ENCODE peak calls at places on chromosomes 2 and 18, in six cellular contexts. D is kidney, X is RWPE1, S is right lobe of liver, T is small intestine, B is transverse colon. A is an unnamed sample.
A peak's percentile ranks its signal among the peaks of the same experiment; 100 is the strongest.

GRCh38 chr2:218607436-218608115 is at the start of gene PLCD4:
- DNase-seq in D (no peak), X (peak; percentile 82), S (peak; percentile 28), T (no peak), B (peak; percentile 11), A (peak; percentile 21)

GRCh38 chr2:20221939-20222768 is 2.8 kb downstream of the SDC1 start:
- DNase-seq in D (peak; percentile 15), X (no peak), S (no peak), T (no peak), B (no peak), A (no peak)

GRCh38 chr2:169082995-169083394 is 13.6 kb downstream of the DHRS9 start:
- DNase-seq in D (no peak), X (no peak), S (no peak), T (no peak), B (no peak), A (no peak)

GRCh38 chr2:104863229-104863584 is 9.3 kb downstream of the POU3F3 start:
- DNase-seq in D (no peak), X (no peak), S (no peak), T (no peak), B (no peak), A (no peak)

GRCh38 chr2:181421131-181421458 is 36.1 kb upstream of the ITGA4 start:
- DNase-seq in D (no peak), X (no peak), S (no peak), T (no peak), B (no peak), A (no peak)

GRCh38 chr2:162795312-162795711 is 43.3 kb downstream of the KCNH7 start:
- DNase-seq in D (no peak), X (no peak), S (peak; percentile 46), T (peak; percentile 30), B (peak; percentile 8), A (no peak)

GRCh38 chr2:120237491-120237902 is 14.3 kb upstream of the TMEM185B start:
- DNase-seq in D (peak; percentile 63), X (peak; percentile 63), S (no peak), T (no peak), B (peak; percentile 35), A (peak; percentile 52)

GRCh38 chr2:182822733-182823132 is 43.7 kb downstream of the FRZB start:
- DNase-seq in D (no peak), X (no peak), S (no peak), T (no peak), B (no peak), A (no peak)

GRCh38 chr2:113240915-113241911 is 37.5 kb downstream of the PAX8 start:
- DNase-seq in D (peak; percentile 95), X (peak; percentile 99), S (no peak), T (peak; percentile 58), B (peak; percentile 52), A (no peak)

GRCh38 chr2:46335966-46336436 is 38.8 kb downstream of the EPAS1 start:
- DNase-seq in D (no peak), X (no peak), S (no peak), T (peak; percentile 91), B (peak; percentile 63), A (peak; percentile 75)

GRCh38 chr18:74840492-74841167 is 243.0 kb downstream of the ZNF407 start:
- DNase-seq in D (no peak), X (peak; percentile 22), S (no peak), T (peak; percentile 11), B (no peak), A (no peak)

GRCh38 chr2:215619022-215619958 is 183.4 kb upstream of the FN1 start:
- DNase-seq in D (no peak), X (no peak), S (no peak), T (no peak), B (no peak), A (no peak)

GRCh38 chr2:160674076-160674630 is 180.5 kb upstream of the RBMS1 start:
- DNase-seq in D (no peak), X (no peak), S (no peak), T (no peak), B (no peak), A (no peak)

GRCh38 chr2:240033330-240033678 is 3.1 kb upstream of the OR6B2 start:
- DNase-seq in D (no peak), X (no peak), S (no peak), T (no peak), B (no peak), A (no peak)

GRCh38 chr2:55155764-55156221 is 76.3 kb downstream of the CLHC1 start:
- DNase-seq in D (no peak), X (no peak), S (no peak), T (no peak), B (no peak), A (no peak)

GRCh38 chr2:160437273-160437672 is 56.3 kb downstream of the RBMS1 start:
- DNase-seq in D (no peak), X (no peak), S (no peak), T (no peak), B (no peak), A (no peak)

GRCh38 chr2:170656669-170657068 is 58.5 kb upstream of the SP5 start:
- DNase-seq in D (no peak), X (no peak), S (no peak), T (peak; percentile 5), B (no peak), A (no peak)

GRCh38 chr18:29594494-29594893 is 1417.6 kb upstream of the CDH2 start:
- DNase-seq in D (no peak), X (no peak), S (no peak), T (no peak), B (no peak), A (no peak)

GRCh38 chr2:3256157-3256556 is 121.5 kb downstream of the EIPR1 start:
- DNase-seq in D (no peak), X (no peak), S (no peak), T (no peak), B (no peak), A (no peak)

GRCh38 chr2:75476778-75477177 is 84.0 kb downstream of the EVA1A start:
- DNase-seq in D (no peak), X (no peak), S (no peak), T (no peak), B (no peak), A (no peak)

GRCh38 chr2:65024149-65024829 is 31.9 kb upstream of the CEP68 start:
- DNase-seq in D (no peak), X (peak; percentile 39), S (no peak), T (no peak), B (no peak), A (no peak)

GRCh38 chr2:15579641-15580040 is 12.0 kb upstream of the DDX1 start:
- DNase-seq in D (no peak), X (no peak), S (no peak), T (no peak), B (no peak), A (no peak)

GRCh38 chr2:71940695-71941094 is 207.0 kb downstream of the CYP26B1 start:
- DNase-seq in D (no peak), X (no peak), S (peak; percentile 86), T (peak; percentile 84), B (peak; percentile 30), A (peak; percentile 35)

GRCh38 chr2:71944183-71944550 is 203.5 kb downstream of the CYP26B1 start:
- DNase-seq in D (no peak), X (no peak), S (no peak), T (no peak), B (no peak), A (no peak)

GRCh38 chr2:71945133-71945959 is 202.3 kb downstream of the CYP26B1 start:
- DNase-seq in D (no peak), X (no peak), S (no peak), T (no peak), B (no peak), A (no peak)

GRCh38 chr2:71941731-71942575 is 205.7 kb downstream of the CYP26B1 start:
- DNase-seq in D (no peak), X (no peak), S (no peak), T (no peak), B (no peak), A (no peak)

GRCh38 chr2:71943238-71944182 is 204.2 kb downstream of the CYP26B1 start:
- DNase-seq in D (peak; percentile 88), X (no peak), S (no peak), T (no peak), B (no peak), A (no peak)
- H3K27ac ChIP-seq in D (no peak overlapping the region), X (no peak overlapping the region), S (no peak overlapping the region), T (no peak overlapping the region), B (no peak overlapping the region), A (no peak overlapping the region)

GRCh38 chr2:37625781-37626548 is 45.5 kb downstream of the CDC42EP3 start:
- DNase-seq in D (peak; percentile 35), X (no peak), S (no peak), T (peak; percentile 19), B (peak; percentile 45), A (no peak)

GRCh38 chr2:37630298-37630697 is 41.1 kb downstream of the CDC42EP3 start:
- DNase-seq in D (no peak), X (no peak), S (no peak), T (no peak), B (no peak), A (no peak)

GRCh38 chr2:37625156-37625555 is 46.3 kb downstream of the CDC42EP3 start:
- DNase-seq in D (no peak), X (peak; percentile 49), S (no peak), T (no peak), B (no peak), A (no peak)

GRCh38 chr2:37629529-37629928 is 41.9 kb downstream of the CDC42EP3 start:
- DNase-seq in D (no peak), X (peak; percentile 68), S (no peak), T (no peak), B (no peak), A (no peak)

GRCh38 chr2:37627715-37628114 is 43.7 kb downstream of the CDC42EP3 start:
- DNase-seq in D (no peak), X (no peak), S (no peak), T (no peak), B (no peak), A (no peak)
- H3K27ac ChIP-seq in D (no peak overlapping the region), X (no peak overlapping the region), S (no peak overlapping the region), T (no peak overlapping the region), B (no peak overlapping the region), A (no peak overlapping the region)

DNA sequence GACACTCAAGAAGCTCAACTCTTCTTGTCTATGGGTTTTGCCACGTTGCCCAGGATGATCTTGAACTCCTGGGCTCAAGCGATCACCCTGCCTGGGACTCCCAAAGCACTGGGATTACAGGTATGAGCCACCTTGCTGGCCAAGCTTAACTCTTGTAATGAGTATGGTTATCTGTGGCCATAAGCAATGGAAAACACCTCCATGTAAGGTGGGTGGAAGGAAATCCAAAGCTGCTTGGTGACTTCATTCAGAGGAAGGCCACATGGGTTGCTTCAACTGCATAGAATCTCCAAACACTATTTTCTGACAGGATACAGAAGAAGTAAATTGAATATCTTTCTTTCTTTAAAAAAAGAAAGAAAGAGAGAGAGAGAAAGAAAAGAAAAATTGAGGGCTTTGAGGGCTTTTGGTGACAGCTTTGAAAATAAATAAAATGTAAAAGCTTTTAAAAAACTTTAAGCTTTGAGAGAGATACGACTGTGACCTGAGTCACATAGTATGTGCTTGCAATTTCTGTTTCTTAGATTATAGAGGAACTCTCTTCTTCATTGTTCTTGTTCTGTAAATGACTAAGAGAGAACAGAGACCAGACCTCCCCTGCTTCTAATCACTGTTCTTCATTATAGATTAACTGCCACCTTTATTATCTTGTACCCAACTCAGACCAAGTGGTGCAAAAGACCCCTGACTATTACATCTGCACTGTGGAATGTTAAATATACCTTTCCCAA is 123.1 kb upstream of the NDUFV2 start:
- DNase-seq in D (no peak), X (no peak), S (no peak), T (no peak), B (no peak), A (no peak)
- H3K27ac ChIP-seq in D (no peak overlapping the region), X (no peak overlapping the region), S (no peak overlapping the region), T (no peak overlapping the region), B (peak overlapping the region; percentile 54), A (no peak overlapping the region)

GRCh38 chr2:11450791-11451190 is 15.2 kb downstream of the E2F6 start:
- DNase-seq in D (no peak), X (no peak), S (no peak), T (no peak), B (no peak), A (no peak)
- H3K27ac ChIP-seq in D (no peak overlapping the region), X (no peak overlapping the region), S (no peak overlapping the region), T (no peak overlapping the region), B (no peak overlapping the region), A (no peak overlapping the region)

GRCh38 chr2:88331239-88331638 is 121.3 kb downstream of the FOXI3 start:
- DNase-seq in D (no peak), X (no peak), S (no peak), T (no peak), B (no peak), A (no peak)
- H3K27ac ChIP-seq in D (no peak overlapping the region), X (no peak overlapping the region), S (no peak overlapping the region), T (no peak overlapping the region), B (no peak overlapping the region), A (no peak overlapping the region)